ENCODE peak calls at places on chromosome 14, in ten cellular contexts. U, L, T, I, G, R, F, K, X and Q are unnamed samples.

GRCh38 chr14:101504096-101504948 is 57.0 kb upstream of the DIO3 start:
- DNase-seq in L (no peak), G (no peak), F (peak; percentile 10), K (no peak), U (no peak), R (no peak), X (peak; percentile 49), I (no peak), T (no peak), Q (peak; percentile 10)

GRCh38 chr14:86802726-86803125 is 1190.3 kb downstream of the GALC start:
- DNase-seq in L (no peak), U (no peak), T (no peak), K (no peak), I (peak; percentile 21), F (no peak), G (no peak), X (no peak), R (no peak), Q (no peak)

GRCh38 chr14:60184597-60185555 is 19.7 kb upstream of the DHRS7 start:
- DNase-seq in L (no peak), R (no peak), I (peak; percentile 9), X (no peak), K (no peak), G (no peak), F (no peak), U (no peak), T (no peak), Q (no peak)

GRCh38 chr14:37230551-37231194 is 32.9 kb downstream of the MIPOL1 start:
- DNase-seq in G (peak; percentile 67), L (peak; percentile 23), F (no peak), R (no peak), K (peak; percentile 39), X (no peak), I (peak; percentile 84), T (no peak), U (no peak), Q (no peak)

GRCh38 chr14:53062856-53063255 is 90.3 kb downstream of the DDHD1 start:
- DNase-seq in K (no peak), L (no peak), X (no peak), F (no peak), R (no peak), U (no peak), T (no peak), I (peak; percentile 53), G (no peak), Q (no peak)

GRCh38 chr14:21069388-21070082 is 569 bp upstream of the ARHGEF40 start:
- DNase-seq in R (no peak), I (peak; percentile 23), X (peak; percentile 81), F (no peak), U (no peak), T (peak; percentile 45), G (no peak), L (no peak), K (peak; percentile 69), Q (peak; percentile 64)

GRCh38 chr14:100732766-100733100 is 6.0 kb downstream of the DLK1 start:
- DNase-seq in U (no peak), T (no peak), I (no peak), F (no peak), K (no peak), R (no peak), X (peak; percentile 24), G (no peak), L (no peak), Q (no peak)

GRCh38 chr14:57747036-57747435 is 118.9 kb downstream of the SLC35F4 start:
- DNase-seq in G (no peak), K (no peak), U (no peak), R (no peak), I (no peak), X (no peak), F (no peak), L (peak; percentile 78), T (no peak), Q (peak; percentile 48)

GRCh38 chr14:99015833-99016232 is 256.2 kb downstream of the BCL11B start:
- DNase-seq in G (no peak), U (no peak), I (no peak), T (no peak), F (no peak), K (no peak), L (no peak), X (no peak), R (no peak), Q (no peak)

GRCh38 chr14:99012703-99013102 is 259.3 kb downstream of the BCL11B start:
- DNase-seq in T (no peak), K (no peak), U (no peak), X (no peak), R (no peak), G (no peak), I (no peak), L (no peak), F (no peak), Q (no peak)

GRCh38 chr14:99007795-99008194 is 264.2 kb downstream of the BCL11B start:
- DNase-seq in X (no peak), I (no peak), L (no peak), G (no peak), T (no peak), F (no peak), U (no peak), K (no peak), R (no peak), Q (no peak)

GRCh38 chr14:99009875-99010274 is 262.1 kb downstream of the BCL11B start:
- DNase-seq in R (peak; percentile 6), T (no peak), I (no peak), K (no peak), U (no peak), X (no peak), F (no peak), G (no peak), L (no peak), Q (no peak)

DNA sequence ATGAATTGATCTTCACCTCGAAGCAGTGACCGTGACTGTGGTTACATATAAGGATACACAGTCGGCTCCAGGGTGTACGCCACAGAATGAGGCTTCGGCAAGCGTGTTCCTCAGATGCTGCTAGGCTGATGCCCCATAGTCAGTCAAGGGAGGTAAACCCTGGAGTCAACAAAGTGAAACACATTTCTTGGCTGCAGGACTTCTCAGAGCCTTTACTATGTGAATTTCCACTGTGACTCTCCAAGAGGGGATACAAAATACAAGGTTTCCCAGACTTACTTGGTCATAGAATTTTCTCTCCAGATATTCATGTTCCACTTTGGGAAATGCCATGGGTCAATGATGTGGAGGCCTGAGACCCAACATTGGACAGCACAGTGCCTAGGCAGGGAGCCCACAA is 260.6 kb downstream of the BCL11B start:
- DNase-seq in X (no peak), T (no peak), I (no peak), U (no peak), K (no peak), G (no peak), L (no peak), F (no peak), R (no peak), Q (no peak)
- H3K9me3 ChIP-seq in X (no peaks in the 10 kb centered on the region), T (no peaks in the 10 kb centered on the region), I (no peaks in the 10 kb centered on the region), U (no peaks in the 10 kb centered on the region), K (no peaks in the 10 kb centered on the region), G (no peaks in the 10 kb centered on the region), L (no peaks in the 10 kb centered on the region), F (no peaks in the 10 kb centered on the region), R (no peaks in the 10 kb centered on the region), Q (no peaks in the 10 kb centered on the region)

GRCh38 chr14:105846312-105846711 is 319.9 kb downstream of the TMEM121 start:
- DNase-seq in R (no peak), T (no peak), U (no peak), G (no peak), X (peak; percentile 34), L (no peak), K (no peak), I (no peak), F (no peak), Q (peak; percentile 14)

GRCh38 chr14:105844047-105844630 is 317.8 kb downstream of the TMEM121 start:
- DNase-seq in U (no peak), X (no peak), F (no peak), G (no peak), K (no peak), L (no peak), T (no peak), R (no peak), I (no peak), Q (peak; percentile 72)

GRCh38 chr14:105843444-105844046 is 317.2 kb downstream of the TMEM121 start:
- DNase-seq in I (no peak), R (no peak), X (no peak), U (no peak), F (peak; percentile 24), L (no peak), K (no peak), T (no peak), G (no peak), Q (peak; percentile 58)

GRCh38 chr14:105845725-105846309 is 319.4 kb downstream of the TMEM121 start:
- DNase-seq in U (no peak), L (no peak), F (no peak), K (no peak), I (no peak), X (peak; percentile 51), R (no peak), G (no peak), T (no peak), Q (peak; percentile 48)

DNA sequence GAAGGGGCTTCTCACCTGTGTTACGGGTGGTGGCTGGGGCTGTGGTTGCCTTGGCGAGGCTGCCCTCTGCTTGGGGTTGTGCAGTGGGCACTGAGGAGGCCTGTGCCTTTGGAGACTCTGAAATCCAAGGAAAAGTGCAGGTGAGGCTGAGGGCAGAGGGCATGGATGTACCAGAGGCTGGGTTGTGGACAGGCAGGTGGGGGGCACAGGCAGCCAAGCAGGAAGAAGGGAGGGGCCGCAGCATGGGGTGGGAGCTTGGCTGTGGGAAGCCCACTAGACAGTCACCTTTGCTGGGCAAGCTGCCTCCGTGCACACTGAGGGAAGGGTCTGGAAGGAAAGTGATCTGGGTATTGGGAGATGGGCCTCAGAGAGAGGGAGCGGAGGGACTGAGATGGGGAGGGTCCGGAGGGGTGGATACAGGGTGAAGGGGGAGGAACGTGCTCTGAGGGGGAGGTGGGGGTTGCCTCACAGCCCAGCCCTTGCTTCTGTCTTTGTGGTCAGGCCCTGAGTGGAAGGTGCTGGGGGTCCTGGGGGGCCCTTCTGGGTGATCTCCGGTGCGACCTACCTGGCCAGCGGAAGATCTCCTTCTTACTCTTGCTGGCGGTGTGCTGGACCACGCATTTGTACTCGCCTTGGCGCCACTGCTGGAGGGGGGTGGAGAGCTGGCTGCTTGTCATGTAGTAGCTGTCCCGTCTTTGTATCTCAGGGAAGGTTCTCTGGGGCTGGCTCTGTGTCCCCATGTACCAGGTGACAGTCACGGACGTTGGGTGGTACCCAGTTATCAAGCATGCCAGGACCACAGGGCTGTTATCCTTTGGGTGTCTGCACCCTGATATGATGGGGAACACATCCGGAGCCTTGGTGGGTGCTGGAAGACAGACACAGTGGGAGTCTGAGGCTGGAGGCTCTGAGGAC is 318.7 kb downstream of the TMEM121 start:
- DNase-seq in T (no peak), X (peak; percentile 43), F (no peak), I (no peak), R (no peak), L (no peak), G (no peak), U (no peak), K (no peak), Q (peak; percentile 28)
- H3K9me3 ChIP-seq in T (no peaks in the 10 kb centered on the region), X (no peaks in the 10 kb centered on the region), F (no peaks in the 10 kb centered on the region), I (no peaks in the 10 kb centered on the region), R (no peaks in the 10 kb centered on the region), L (no peaks in the 10 kb centered on the region), G (no peaks in the 10 kb centered on the region), U (no peaks in the 10 kb centered on the region), K (no peaks in the 10 kb centered on the region), Q (no peaks in the 10 kb centered on the region)

DNA sequence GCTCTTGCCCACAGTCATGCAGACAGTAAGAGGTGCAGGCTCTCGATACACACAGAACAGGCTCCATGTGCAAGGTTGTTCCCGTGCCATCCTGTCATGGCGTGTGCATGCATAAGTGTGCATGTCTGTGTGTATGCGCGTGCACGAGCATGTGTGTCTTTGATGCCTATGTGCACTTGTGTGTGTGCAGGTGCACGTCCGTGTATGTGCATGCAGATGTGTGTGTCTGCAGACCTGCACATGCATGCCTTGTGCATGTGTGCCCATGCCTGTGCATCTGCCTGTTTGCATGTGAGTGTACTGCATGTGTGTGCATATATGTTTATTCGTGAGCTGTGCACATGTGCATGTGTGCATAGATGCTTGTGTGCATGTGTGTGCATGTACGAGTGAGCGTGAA is 309.8 kb downstream of the TMEM121 start:
- DNase-seq in T (no peak), K (no peak), G (no peak), L (no peak), R (no peak), F (no peak), I (no peak), X (no peak), U (no peak), Q (no peak)
- H3K9me3 ChIP-seq in T (no peaks in the 10 kb centered on the region), K (no peaks in the 10 kb centered on the region), G (no peaks in the 10 kb centered on the region), L (no peaks in the 10 kb centered on the region), R (no peaks in the 10 kb centered on the region), F (peaks cover 4% of the 10 kb centered on the region), I (no peaks in the 10 kb centered on the region), X (no peaks in the 10 kb centered on the region), U (no peaks in the 10 kb centered on the region), Q (no peaks in the 10 kb centered on the region)

GRCh38 chr14:94617988-94618822 is 6.0 kb downstream of the SERPINA3 start:
- DNase-seq in T (no peak), X (peak; percentile 0), F (no peak), I (peak; percentile 30), G (no peak), R (no peak), K (no peak), L (no peak), U (no peak), Q (no peak)
- H3K9me3 ChIP-seq in T (no peaks in the 10 kb centered on the region), X (peaks cover 10% of the 10 kb centered on the region), F (peaks cover 7% of the 10 kb centered on the region), I (no peaks in the 10 kb centered on the region), G (no peaks in the 10 kb centered on the region), R (peaks cover 13% of the 10 kb centered on the region), K (peaks cover 11% of the 10 kb centered on the region), L (peaks cover 21% of the 10 kb centered on the region), U (peaks cover 3% of the 10 kb centered on the region), Q (peaks cover 38% of the 10 kb centered on the region)